ENCODE peak calls at places on chromosomes 7 and 10, in seven cellular contexts. One of them, this sample, is unnamed.

GRCh38 chr10:73865459-73866442 is 8.6 kb downstream of the CAMK2G start:
- DNase-seq in astrocyte of the cerebellum: no peak
- DNase-seq in small intestine: peak
- DNase-seq in transverse colon: peak
- DNase-seq in BE2C: no peak
- DNase-seq in foreskin fibroblast: no peak
- DNase-seq in BJ: no peak
- DNase-seq in this sample: no peak

GRCh38 chr10:11877506-11877905 is 54.4 kb downstream of the PROSER2 start:
- DNase-seq in astrocyte of the cerebellum: no peak
- DNase-seq in small intestine: no peak
- DNase-seq in transverse colon: no peak
- DNase-seq in BE2C: no peak
- DNase-seq in foreskin fibroblast: no peak
- DNase-seq in BJ: no peak
- DNase-seq in this sample: no peak

GRCh38 chr10:92290076-92290836 is 622 bp downstream of the CPEB3 start:
- DNase-seq in astrocyte of the cerebellum: peak
- DNase-seq in small intestine: peak
- DNase-seq in transverse colon: peak
- DNase-seq in BE2C: no peak
- DNase-seq in foreskin fibroblast: peak
- DNase-seq in BJ: no peak
- DNase-seq in this sample: no peak

GRCh38 chr7:26636808-26637207 is 227.6 kb downstream of the SKAP2 start:
- DNase-seq in astrocyte of the cerebellum: no peak
- DNase-seq in small intestine: no peak
- DNase-seq in transverse colon: no peak
- DNase-seq in BE2C: no peak
- DNase-seq in foreskin fibroblast: no peak
- DNase-seq in BJ: no peak
- DNase-seq in this sample: no peak

GRCh38 chr7:73647725-73648592 is 19.7 kb upstream of the VPS37D start:
- DNase-seq in astrocyte of the cerebellum: no peak
- DNase-seq in small intestine: peak
- DNase-seq in transverse colon: peak
- DNase-seq in BE2C: peak
- DNase-seq in foreskin fibroblast: peak
- DNase-seq in BJ: no peak
- DNase-seq in this sample: no peak

GRCh38 chr10:99984201-99984600 is 25.5 kb downstream of the DNMBP start:
- DNase-seq in astrocyte of the cerebellum: no peak
- DNase-seq in small intestine: peak
- DNase-seq in transverse colon: no peak
- DNase-seq in BE2C: no peak
- DNase-seq in foreskin fibroblast: peak
- DNase-seq in BJ: no peak
- DNase-seq in this sample: no peak

GRCh38 chr7:142603870-142604448 is 145.3 kb upstream of the PRSS1 start:
- DNase-seq in astrocyte of the cerebellum: peak
- DNase-seq in small intestine: peak
- DNase-seq in transverse colon: peak
- DNase-seq in BE2C: peak
- DNase-seq in foreskin fibroblast: peak
- DNase-seq in BJ: no peak
- DNase-seq in this sample: no peak

GRCh38 chr7:12770227-12770975 is 83.0 kb downstream of the ARL4A start:
- DNase-seq in astrocyte of the cerebellum: no peak
- DNase-seq in small intestine: no peak
- DNase-seq in transverse colon: peak
- DNase-seq in BE2C: no peak
- DNase-seq in foreskin fibroblast: peak
- DNase-seq in BJ: no peak
- DNase-seq in this sample: no peak

GRCh38 chr7:143492799-143493568 is 15.3 kb downstream of the TAS2R41 start:
- DNase-seq in astrocyte of the cerebellum: no peak
- DNase-seq in small intestine: no peak
- DNase-seq in transverse colon: no peak
- DNase-seq in BE2C: no peak
- DNase-seq in foreskin fibroblast: peak
- DNase-seq in BJ: no peak
- DNase-seq in this sample: no peak

GRCh38 chr10:26391701-26392695 is 46.1 kb upstream of the APBB1IP start:
- DNase-seq in astrocyte of the cerebellum: no peak
- DNase-seq in small intestine: no peak
- DNase-seq in transverse colon: no peak
- DNase-seq in BE2C: no peak
- DNase-seq in foreskin fibroblast: no peak
- DNase-seq in BJ: no peak
- DNase-seq in this sample: no peak

GRCh38 chr10:91219371-91220193 is 881 bp upstream of the PCGF5 start:
- DNase-seq in astrocyte of the cerebellum: no peak
- DNase-seq in small intestine: no peak
- DNase-seq in transverse colon: no peak
- DNase-seq in BE2C: no peak
- DNase-seq in foreskin fibroblast: peak
- DNase-seq in BJ: no peak
- DNase-seq in this sample: no peak

GRCh38 chr7:148461780-148462179 is 128.8 kb upstream of the C7orf33 start:
- DNase-seq in astrocyte of the cerebellum: no peak
- DNase-seq in small intestine: no peak
- DNase-seq in transverse colon: no peak
- DNase-seq in BE2C: no peak
- DNase-seq in foreskin fibroblast: no peak
- DNase-seq in BJ: no peak
- DNase-seq in this sample: no peak

GRCh38 chr7:143360788-143361551 is 1.5 kb downstream of the FAM131B start:
- DNase-seq in astrocyte of the cerebellum: no peak
- DNase-seq in small intestine: no peak
- DNase-seq in transverse colon: no peak
- DNase-seq in BE2C: no peak
- DNase-seq in foreskin fibroblast: no peak
- DNase-seq in BJ: no peak
- DNase-seq in this sample: no peak

GRCh38 chr10:22986771-22987542 is 59.1 kb downstream of the ARMC3 start:
- DNase-seq in astrocyte of the cerebellum: peak
- DNase-seq in small intestine: peak
- DNase-seq in transverse colon: no peak
- DNase-seq in BE2C: no peak
- DNase-seq in foreskin fibroblast: peak
- DNase-seq in BJ: no peak
- DNase-seq in this sample: no peak

GRCh38 chr7:73799282-73800141 is 29.4 kb upstream of the CLDN3 start:
- DNase-seq in astrocyte of the cerebellum: no peak
- DNase-seq in small intestine: peak
- DNase-seq in transverse colon: no peak
- DNase-seq in BE2C: no peak
- DNase-seq in foreskin fibroblast: no peak
- DNase-seq in BJ: no peak
- DNase-seq in this sample: no peak

GRCh38 chr10:4671451-4672145 is 154.4 kb upstream of the AKR1E2 start:
- DNase-seq in astrocyte of the cerebellum: no peak
- DNase-seq in small intestine: no peak
- DNase-seq in transverse colon: no peak
- DNase-seq in BE2C: no peak
- DNase-seq in foreskin fibroblast: no peak
- DNase-seq in BJ: no peak
- DNase-seq in this sample: no peak

GRCh38 chr10:30931094-30931493 is 100.6 kb downstream of the ZNF438 start:
- DNase-seq in astrocyte of the cerebellum: no peak
- DNase-seq in small intestine: no peak
- DNase-seq in transverse colon: no peak
- DNase-seq in BE2C: no peak
- DNase-seq in foreskin fibroblast: no peak
- DNase-seq in BJ: no peak
- DNase-seq in this sample: no peak

GRCh38 chr7:125355899-125356298 is 426.3 kb upstream of the POT1 start:
- DNase-seq in astrocyte of the cerebellum: peak
- DNase-seq in small intestine: no peak
- DNase-seq in transverse colon: no peak
- DNase-seq in BE2C: no peak
- DNase-seq in foreskin fibroblast: no peak
- DNase-seq in BJ: no peak
- DNase-seq in this sample: peak
- H3K4me3 ChIP-seq in astrocyte of the cerebellum: no peak
- H3K4me3 ChIP-seq in small intestine: no peak
- H3K4me3 ChIP-seq in transverse colon: no peak
- H3K4me3 ChIP-seq in BE2C: no peak
- H3K4me3 ChIP-seq in foreskin fibroblast: no peak
- H3K4me3 ChIP-seq in BJ: no peak
- H3K4me3 ChIP-seq in this sample: no peak

DNA sequence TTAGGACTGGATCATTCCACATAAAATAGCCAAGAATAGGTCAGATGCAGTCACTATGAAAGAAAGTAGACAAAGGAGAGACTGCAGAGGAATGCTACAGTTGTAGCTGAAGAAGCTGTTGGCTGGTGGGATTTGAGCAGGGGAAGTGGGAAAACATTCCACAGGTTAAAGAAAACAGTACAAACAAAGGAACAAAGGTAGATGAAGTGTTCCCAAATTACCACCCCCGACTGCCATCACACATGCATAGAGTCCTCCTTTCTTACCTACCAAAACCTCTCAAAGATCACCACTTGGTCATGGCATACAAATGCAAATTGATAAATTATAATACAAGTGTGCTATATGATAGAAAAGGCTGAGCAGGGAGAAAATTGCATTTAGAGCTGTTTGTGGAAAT is 41.9 kb downstream of the DLD start:
- DNase-seq in astrocyte of the cerebellum: no peak
- DNase-seq in small intestine: no peak
- DNase-seq in transverse colon: no peak
- DNase-seq in BE2C: no peak
- DNase-seq in foreskin fibroblast: no peak
- DNase-seq in BJ: no peak
- DNase-seq in this sample: no peak
- H3K4me3 ChIP-seq in astrocyte of the cerebellum: no peak
- H3K4me3 ChIP-seq in small intestine: no peak
- H3K4me3 ChIP-seq in transverse colon: no peak
- H3K4me3 ChIP-seq in BE2C: no peak
- H3K4me3 ChIP-seq in foreskin fibroblast: no peak
- H3K4me3 ChIP-seq in BJ: no peak
- H3K4me3 ChIP-seq in this sample: no peak

GRCh38 chr10:121771957-121772356 is 155.9 kb downstream of the ATE1 start:
- DNase-seq in astrocyte of the cerebellum: no peak
- DNase-seq in small intestine: no peak
- DNase-seq in transverse colon: no peak
- DNase-seq in BE2C: no peak
- DNase-seq in foreskin fibroblast: peak
- DNase-seq in BJ: peak
- DNase-seq in this sample: no peak
- H3K4me3 ChIP-seq in astrocyte of the cerebellum: no peak
- H3K4me3 ChIP-seq in small intestine: no peak
- H3K4me3 ChIP-seq in transverse colon: no peak
- H3K4me3 ChIP-seq in BE2C: no peak
- H3K4me3 ChIP-seq in foreskin fibroblast: no peak
- H3K4me3 ChIP-seq in BJ: no peak
- H3K4me3 ChIP-seq in this sample: no peak

DNA sequence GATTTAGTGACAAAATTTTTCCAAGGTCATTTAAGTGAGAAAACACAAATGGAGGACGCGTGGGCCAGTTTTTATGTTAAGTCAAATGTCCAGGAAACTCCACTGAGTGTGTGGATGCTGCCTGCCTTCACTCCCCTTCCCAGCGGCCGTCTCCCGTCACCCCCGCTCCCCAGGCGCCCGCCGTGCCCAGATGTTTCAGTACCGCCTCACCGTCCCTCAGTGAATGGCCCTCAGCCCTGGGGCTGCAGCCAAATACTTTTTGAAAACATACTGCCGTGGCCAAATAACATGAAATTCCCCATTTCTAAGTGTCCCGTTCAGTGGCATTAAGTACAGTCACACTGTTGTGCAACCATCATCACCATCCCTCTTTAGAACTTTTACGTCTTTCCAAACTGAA is 131.9 kb downstream of the INSYN2A start:
- DNase-seq in astrocyte of the cerebellum: no peak
- DNase-seq in small intestine: no peak
- DNase-seq in transverse colon: no peak
- DNase-seq in BE2C: no peak
- DNase-seq in foreskin fibroblast: no peak
- DNase-seq in BJ: no peak
- DNase-seq in this sample: no peak
- H3K4me3 ChIP-seq in astrocyte of the cerebellum: no peak
- H3K4me3 ChIP-seq in small intestine: no peak
- H3K4me3 ChIP-seq in transverse colon: no peak
- H3K4me3 ChIP-seq in BE2C: no peak
- H3K4me3 ChIP-seq in foreskin fibroblast: no peak
- H3K4me3 ChIP-seq in BJ: no peak
- H3K4me3 ChIP-seq in this sample: no peak

GRCh38 chr7:99104631-99105030 is 39.3 kb downstream of the SMURF1 start:
- DNase-seq in astrocyte of the cerebellum: no peak
- DNase-seq in small intestine: no peak
- DNase-seq in transverse colon: no peak
- DNase-seq in BE2C: no peak
- DNase-seq in foreskin fibroblast: no peak
- DNase-seq in BJ: no peak
- DNase-seq in this sample: no peak

GRCh38 chr7:99105756-99106155 is 38.2 kb downstream of the SMURF1 start:
- DNase-seq in astrocyte of the cerebellum: no peak
- DNase-seq in small intestine: no peak
- DNase-seq in transverse colon: no peak
- DNase-seq in BE2C: no peak
- DNase-seq in foreskin fibroblast: peak
- DNase-seq in BJ: no peak
- DNase-seq in this sample: no peak

GRCh38 chr7:99108615-99109014 is 35.3 kb downstream of the SMURF1 start:
- DNase-seq in astrocyte of the cerebellum: no peak
- DNase-seq in small intestine: no peak
- DNase-seq in transverse colon: no peak
- DNase-seq in BE2C: no peak
- DNase-seq in foreskin fibroblast: peak
- DNase-seq in BJ: no peak
- DNase-seq in this sample: no peak

GRCh38 chr7:99106869-99107268 is 37.0 kb downstream of the SMURF1 start:
- DNase-seq in astrocyte of the cerebellum: no peak
- DNase-seq in small intestine: no peak
- DNase-seq in transverse colon: no peak
- DNase-seq in BE2C: no peak
- DNase-seq in foreskin fibroblast: no peak
- DNase-seq in BJ: no peak
- DNase-seq in this sample: peak

DNA sequence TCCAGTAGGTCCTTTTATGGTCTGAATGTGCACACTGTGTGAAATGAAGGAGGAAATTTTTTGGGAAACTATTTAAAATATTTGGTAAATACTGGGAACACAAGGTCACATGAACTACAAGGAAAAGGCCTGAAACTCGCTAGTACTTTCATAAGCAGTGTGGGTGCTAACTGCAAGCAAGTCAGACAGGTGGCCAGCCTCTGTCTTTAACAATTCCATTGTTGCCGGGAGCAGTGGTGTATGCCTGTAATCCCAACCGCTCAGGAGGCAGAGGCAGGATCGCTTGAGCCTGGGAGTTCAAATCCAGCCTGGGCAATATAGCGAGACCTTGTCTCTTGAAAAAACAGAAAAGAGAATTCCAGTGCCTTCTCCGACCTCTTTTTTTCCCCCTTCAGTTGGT is 37.5 kb downstream of the SMURF1 start:
- DNase-seq in astrocyte of the cerebellum: no peak
- DNase-seq in small intestine: no peak
- DNase-seq in transverse colon: no peak
- DNase-seq in BE2C: no peak
- DNase-seq in foreskin fibroblast: no peak
- DNase-seq in BJ: no peak
- DNase-seq in this sample: no peak
- H3K4me3 ChIP-seq in astrocyte of the cerebellum: no peak
- H3K4me3 ChIP-seq in small intestine: no peak
- H3K4me3 ChIP-seq in transverse colon: no peak
- H3K4me3 ChIP-seq in BE2C: no peak
- H3K4me3 ChIP-seq in foreskin fibroblast: no peak
- H3K4me3 ChIP-seq in BJ: no peak
- H3K4me3 ChIP-seq in this sample: no peak

GRCh38 chr7:128883622-128884549 is 21.2 kb downstream of the ATP6V1F start:
- DNase-seq in astrocyte of the cerebellum: no peak
- DNase-seq in small intestine: peak
- DNase-seq in transverse colon: peak
- DNase-seq in BE2C: peak
- DNase-seq in foreskin fibroblast: peak
- DNase-seq in BJ: no peak
- DNase-seq in this sample: no peak
- H3K4me3 ChIP-seq in astrocyte of the cerebellum: no peak
- H3K4me3 ChIP-seq in small intestine: peak
- H3K4me3 ChIP-seq in transverse colon: no peak
- H3K4me3 ChIP-seq in BE2C: no peak
- H3K4me3 ChIP-seq in foreskin fibroblast: no peak
- H3K4me3 ChIP-seq in BJ: no peak
- H3K4me3 ChIP-seq in this sample: no peak